ENCODE peak calls at places on chromosomes 2 and 18, in five cellular contexts. V is NCI-H2029 treated with DMSO at 0.1 percent for 48 hours; Y is activated naive CD4-positive, alpha-beta T cell treated with anti-CD3 and anti-CD28 coated beads, Interleukin-2, amount 50 U/mL, for 16 hours; R is renal cortical epithelial cell; C is NCI-H774. M is an unnamed sample.

GRCh38 chr2:72901426-72901825 is 14.2 kb downstream of the SPR start:
- DNase-seq in Y (no peak), V (no peak), R (no peak), C (no peak), M (no peak)

GRCh38 chr2:199602896-199603482 is 145.2 kb upstream of the SATB2 start:
- DNase-seq in R (no peak), Y (no peak), C (no peak), V (no peak), M (no peak)

GRCh38 chr18:67232406-67232805 is 284.1 kb downstream of the DSEL start:
- DNase-seq in R (peak), C (no peak), Y (no peak), V (no peak), M (no peak)

GRCh38 chr2:64675860-64676259 is 22.1 kb upstream of the SERTAD2 start:
- DNase-seq in V (no peak), R (peak), C (no peak), Y (peak), M (no peak)

GRCh38 chr2:8333177-8333831 is 348.6 kb upstream of the ID2 start:
- DNase-seq in R (no peak), Y (no peak), V (no peak), C (no peak), M (no peak)

GRCh38 chr2:54891901-54892300 is 158.3 kb downstream of the RTN4 start:
- DNase-seq in Y (no peak), V (no peak), R (no peak), C (no peak), M (no peak)

GRCh38 chr2:133326651-133327397 is 241.4 kb downstream of the NCKAP5 start:
- DNase-seq in V (no peak), Y (no peak), R (peak), C (no peak), M (no peak)

GRCh38 chr18:28115149-28115550 is 61.8 kb downstream of the CDH2 start:
- DNase-seq in V (no peak), C (no peak), R (peak), Y (no peak), M (no peak)

GRCh38 chr2:241894056-241894641 is 24.6 kb downstream of the RTP5 start:
- DNase-seq in Y (no peak), C (no peak), V (no peak), R (no peak), M (no peak)

GRCh38 chr2:207184768-207185167 is 19.0 kb upstream of the KLF7 start:
- DNase-seq in Y (no peak), V (no peak), C (no peak), R (peak), M (no peak)

GRCh38 chr2:239946570-239947311 is 78.4 kb downstream of the NDUFA10 start:
- DNase-seq in V (no peak), C (no peak), R (no peak), Y (no peak), M (no peak)

GRCh38 chr2:191155608-191156071 is 4.8 kb upstream of the STAT4 start:
- DNase-seq in R (peak), Y (no peak), C (no peak), V (peak), M (peak)

GRCh38 chr2:68083346-68083745 is 20.5 kb upstream of the C1D start:
- DNase-seq in C (no peak), R (no peak), V (no peak), Y (no peak), M (no peak)

GRCh38 chr2:64448069-64448468 is 5.9 kb upstream of the LGALSL start:
- DNase-seq in R (peak), V (no peak), Y (no peak), C (no peak), M (no peak)

GRCh38 chr2:216064014-216064630 is 17.5 kb downstream of the PECR start:
- DNase-seq in V (no peak), R (peak), C (no peak), Y (no peak), M (no peak)

GRCh38 chr2:118440699-118441098 is 352.4 kb downstream of the INSIG2 start:
- DNase-seq in C (no peak), Y (no peak), V (no peak), R (no peak), M (no peak)

GRCh38 chr2:57343391-57344006 is 703.1 kb upstream of the VRK2 start:
- DNase-seq in Y (no peak), C (no peak), V (no peak), R (peak), M (no peak)

GRCh38 chr2:86234573-86235131 is 35.4 kb downstream of the MRPL35 start:
- DNase-seq in R (peak), V (no peak), C (no peak), Y (no peak), M (no peak)

GRCh38 chr2:61993422-61994024 is 88.0 kb downstream of the COMMD1 start:
- DNase-seq in V (peak), R (peak), C (no peak), Y (no peak), M (peak)

GRCh38 chr2:163812926-163813520 is 77.2 kb upstream of the FIGN start:
- DNase-seq in V (no peak), R (peak), C (no peak), Y (no peak), M (no peak)

GRCh38 chr2:238143239-238143951 is 4.9 kb downstream of the KLHL30 start:
- DNase-seq in V (no peak), Y (no peak), C (no peak), R (peak), M (no peak)

GRCh38 chr18:79868811-79869541 is 71.2 kb downstream of the KCNG2 start:
- DNase-seq in R (no peak), Y (no peak), V (no peak), C (no peak), M (no peak)

GRCh38 chr18:46408334-46408987 is 248.6 kb downstream of the LOXHD1 start:
- DNase-seq in V (no peak), R (no peak), Y (no peak), C (no peak), M (no peak)

GRCh38 chr2:181371782-181372292 is 85.3 kb upstream of the ITGA4 start:
- DNase-seq in R (peak), C (no peak), Y (no peak), V (peak), M (no peak)

GRCh38 chr2:10547663-10548384 is 99.7 kb upstream of the ODC1 start:
- DNase-seq in C (no peak), Y (no peak), R (no peak), V (no peak), M (no peak)

GRCh38 chr2:59790186-59791142 is 763.0 kb downstream of the BCL11A start:
- DNase-seq in Y (no peak), R (no peak), V (no peak), C (no peak), M (no peak)

GRCh38 chr18:10787293-10787901 is 261.6 kb downstream of the NAPG start:
- DNase-seq in R (peak), C (peak), Y (peak), V (peak), M (peak)

GRCh38 chr2:227889336-227889735 is 17.9 kb downstream of the DAW1 start:
- DNase-seq in R (no peak), Y (no peak), V (no peak), C (no peak), M (peak)

GRCh38 chr2:232260075-232260474 is 118.5 kb upstream of the ALPP start:
- DNase-seq in V (no peak), Y (no peak), C (no peak), R (peak), M (no peak)

GRCh38 chr18:76922107-76922506 is 99.8 kb downstream of the ZNF236 start:
- DNase-seq in C (no peak), R (peak), V (peak), Y (peak), M (peak)

GRCh38 chr2:207110310-207110709 is 55.4 kb downstream of the KLF7 start:
- DNase-seq in Y (no peak), V (no peak), C (no peak), R (no peak), M (no peak)

GRCh38 chr2:189337648-189338047 is 103.6 kb upstream of the WDR75 start:
- DNase-seq in R (no peak), V (no peak), Y (no peak), C (no peak), M (no peak)

GRCh38 chr2:242060212-242060835 is 190.8 kb downstream of the RTP5 start:
- DNase-seq in V (no peak), C (no peak), R (peak), Y (no peak), M (peak)